ENCODE peak calls at places on chromosomes 4 and X, in nine cellular contexts. J, B, E, O, Z, F, N, C and R are unnamed samples.

GRCh38 chr4:44146516-44146915 is 302.1 kb downstream of the KCTD8 start:
- DNase-seq in J (no peak), B (no peak), E (no peak), O (no peak), Z (no peak), F (no peak), N (no peak), C (no peak), R (no peak)

GRCh38 chr4:149961876-149962597 is 116.2 kb upstream of the DCLK2 start:
- DNase-seq in J (no peak), B (peak), E (no peak), O (no peak), Z (peak), F (no peak), N (no peak), C (no peak), R (peak)

GRCh38 chr4:19721587-19721986 is 530.1 kb upstream of the SLIT2 start:
- DNase-seq in J (no peak), B (no peak), E (no peak), O (no peak), Z (no peak), F (no peak), N (no peak), C (no peak), R (no peak)

GRCh38 chrX:121160987-121161386 is 113.6 kb downstream of the GLUD2 start:
- DNase-seq in J (no peak), B (peak), E (no peak), O (no peak), Z (no peak), F (no peak), N (peak), C (no peak), R (peak)

GRCh38 chr4:173281420-173282333 is 52.5 kb downstream of the HMGB2 start:
- DNase-seq in J (no peak), B (no peak), E (no peak), O (no peak), Z (no peak), F (no peak), N (no peak), C (no peak), R (no peak)

GRCh38 chr4:80336582-80336981 is 1.1 kb downstream of the CFAP299 start:
- DNase-seq in J (no peak), B (peak), E (no peak), O (peak), Z (peak), F (no peak), N (no peak), C (peak), R (peak)

GRCh38 chrX:16212436-16212835 is 45.2 kb downstream of the MAGEB17 start:
- DNase-seq in J (no peak), B (peak), E (no peak), O (no peak), Z (peak), F (no peak), N (peak), C (no peak), R (no peak)

GRCh38 chr4:3321295-3321889 is 28.6 kb downstream of the RGS12 start:
- DNase-seq in J (no peak), B (peak), E (no peak), O (no peak), Z (peak), F (no peak), N (no peak), C (no peak), R (no peak)

GRCh38 chrX:482192-482701 is 95.5 kb upstream of the PPP2R3B start:
- DNase-seq in J (no peak), B (no peak), E (no peak), O (no peak), Z (no peak), F (no peak), N (no peak), C (no peak), R (no peak)

GRCh38 chr4:109701566-109702399 is 1.5 kb downstream of the CASP6 start:
- DNase-seq in J (no peak), B (no peak), E (no peak), O (no peak), Z (no peak), F (no peak), N (peak), C (peak), R (peak)

GRCh38 chrX:39688576-39689373 is 409.0 kb downstream of the BCOR start:
- DNase-seq in J (no peak), B (peak), E (no peak), O (peak), Z (peak), F (peak), N (peak), C (peak), R (peak)

GRCh38 chr4:128862608-128863313 is 53.3 kb downstream of the JADE1 start:
- DNase-seq in J (no peak), B (no peak), E (no peak), O (no peak), Z (no peak), F (no peak), N (peak), C (no peak), R (no peak)

GRCh38 chr4:116839826-116840225 is 245.6 kb downstream of the TRAM1L1 start:
- DNase-seq in J (no peak), B (no peak), E (no peak), O (no peak), Z (no peak), F (no peak), N (no peak), C (no peak), R (no peak)

GRCh38 chr4:6688879-6689505 is 4.7 kb upstream of the S100P start:
- DNase-seq in J (no peak), B (peak), E (no peak), O (peak), Z (peak), F (peak), N (peak), C (peak), R (peak)

GRCh38 chrX:153582896-153583295 is 16.0 kb downstream of the CCNQ start:
- DNase-seq in J (peak), B (no peak), E (peak), O (no peak), Z (no peak), F (no peak), N (peak), C (no peak), R (peak)

GRCh38 chrX:118928126-118928525 is 46.3 kb upstream of the LONRF3 start:
- DNase-seq in J (no peak), B (no peak), E (no peak), O (no peak), Z (no peak), F (no peak), N (no peak), C (no peak), R (no peak)

GRCh38 chrX:37454537-37455285 is 105.5 kb downstream of the PRRG1 start:
- DNase-seq in J (no peak), B (peak), E (no peak), O (peak), Z (peak), F (no peak), N (no peak), C (no peak), R (peak)

GRCh38 chr4:141636771-141637460 is 533 bp downstream of the IL15 start:
- DNase-seq in J (no peak), B (peak), E (no peak), O (peak), Z (peak), F (peak), N (peak), C (peak), R (peak)

GRCh38 chr4:6460876-6461275 is 11.5 kb downstream of the PPP2R2C start:
- DNase-seq in J (no peak), B (no peak), E (no peak), O (no peak), Z (no peak), F (no peak), N (no peak), C (no peak), R (no peak)

GRCh38 chr4:151540728-151541437 is 131.9 kb downstream of the FHIP1A start:
- DNase-seq in J (no peak), B (peak), E (no peak), O (peak), Z (peak), F (no peak), N (no peak), C (peak), R (peak)

GRCh38 chr4:78056265-78057129 is 626 bp upstream of the FRAS1 start:
- DNase-seq in J (peak), B (peak), E (no peak), O (peak), Z (peak), F (peak), N (peak), C (peak), R (peak)

GRCh38 chr4:1009647-1010521 is 1.5 kb upstream of the FGFRL1 start:
- DNase-seq in J (no peak), B (peak), E (peak), O (peak), Z (peak), F (no peak), N (peak), C (peak), R (peak)

GRCh38 chr4:91958651-91959050 is 345.1 kb upstream of the GRID2 start:
- DNase-seq in J (no peak), B (peak), E (no peak), O (no peak), Z (no peak), F (no peak), N (no peak), C (peak), R (no peak)

GRCh38 chr4:122341906-122342305 is 36.9 kb upstream of the ADAD1 start:
- DNase-seq in J (no peak), B (peak), E (no peak), O (no peak), Z (peak), F (no peak), N (no peak), C (no peak), R (peak)

GRCh38 chr4:84499065-84499982 is at the start of gene NKX6-1:
- DNase-seq in J (peak), B (peak), E (no peak), O (peak), Z (peak), F (peak), N (no peak), C (peak), R (peak)

GRCh38 chr4:182918791-182919302 is 1.7 kb upstream of the DCTD start:
- DNase-seq in J (no peak), B (peak), E (no peak), O (no peak), Z (no peak), F (no peak), N (no peak), C (no peak), R (no peak)